ENCODE peak calls at places on chromosomes 4 and X, in six cellular contexts. D is IMR-90, M is neuronal stem cell, T is H9, H is mesenchymal stem cell, W is H1. I is an unnamed sample.

GRCh38 chr4:86015412-86016350 is 344.2 kb downstream of the MAPK10 start:
- DNase-seq in D (no peak), H (no peak), W (no peak), M (no peak), T (no peak), I (peak)

GRCh38 chr4:55553442-55553841 is 6.7 kb upstream of the CLOCK start:
- DNase-seq in H (no peak), D (no peak), W (peak), T (peak), M (no peak), I (no peak)

GRCh38 chrX:68693481-68694410 is 46.3 kb downstream of the STARD8 start:
- DNase-seq in T (peak), D (peak), W (peak), H (peak), M (peak), I (peak)

GRCh38 chrX:40471965-40472648 is 108.7 kb upstream of the ATP6AP2 start:
- DNase-seq in D (peak), M (no peak), T (peak), H (peak), W (peak), I (peak)

GRCh38 chr4:176277162-176277904 is 8.3 kb upstream of the ASB5 start:
- DNase-seq in H (peak), M (peak), T (peak), D (peak), W (no peak), I (peak)

GRCh38 chr4:48779095-48779997 is 733 bp downstream of the FRYL start:
- DNase-seq in M (peak), W (peak), D (peak), T (peak), H (peak), I (peak)

GRCh38 chr4:158964728-158965124 is 138.2 kb upstream of the RAPGEF2 start:
- DNase-seq in W (no peak), M (no peak), T (no peak), H (no peak), D (no peak), I (no peak)

GRCh38 chr4:26412381-26413372 is 77.6 kb downstream of the CCKAR start:
- DNase-seq in H (no peak), T (no peak), M (no peak), W (no peak), D (no peak), I (no peak)

GRCh38 chr4:120263623-120264022 is 197.0 kb upstream of the MAD2L1 start:
- DNase-seq in W (no peak), D (no peak), H (no peak), T (no peak), M (peak), I (no peak)
- H4K91ac ChIP-seq in W (no peak), D (no peak), H (no peak), T (no peak), M (no peak), I (no peak)

DNA sequence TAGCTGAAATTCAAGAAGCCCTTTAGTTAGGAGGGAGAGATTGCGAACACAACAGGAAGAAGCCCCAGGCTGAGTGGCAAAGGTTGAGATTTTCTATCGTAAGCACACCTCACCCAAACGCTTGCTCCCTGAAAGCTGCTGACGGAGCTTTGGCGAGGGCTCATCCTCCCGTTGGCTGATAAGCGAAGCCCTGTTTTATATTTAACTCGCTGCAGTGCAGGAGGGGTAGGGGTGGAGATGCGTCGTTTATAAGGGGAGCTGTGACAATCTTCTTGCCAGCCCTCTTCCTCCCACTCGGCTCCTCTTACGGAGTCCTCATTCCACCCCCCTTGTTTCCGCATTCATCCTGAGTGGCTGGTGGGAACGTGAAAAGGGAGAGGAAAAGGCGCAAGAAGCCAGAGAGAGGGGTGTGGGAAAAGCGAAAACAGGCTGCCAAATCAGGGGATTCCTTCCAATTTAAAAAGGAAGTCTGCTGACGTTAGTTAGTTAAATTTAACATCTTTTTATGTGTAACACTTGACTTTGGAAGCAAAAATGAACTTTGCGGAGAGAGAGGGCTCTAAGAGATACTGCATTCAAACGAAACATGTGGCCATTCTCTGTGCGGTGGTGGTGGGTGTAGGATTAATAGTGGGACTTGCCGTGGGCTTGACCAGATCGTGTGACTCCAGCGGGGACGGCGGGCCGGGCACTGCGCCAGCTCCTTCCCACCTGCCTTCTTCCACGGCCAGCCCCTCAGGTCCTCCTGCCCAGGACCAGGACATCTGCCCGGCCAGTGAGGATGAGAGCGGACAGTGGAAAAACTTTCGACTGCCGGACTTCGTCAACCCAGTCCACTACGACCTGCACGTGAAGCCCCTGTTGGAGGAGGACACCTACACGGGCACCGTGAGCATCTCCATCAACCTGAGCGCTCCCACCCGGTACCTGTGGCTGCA is at the start of gene ENPEP:
- DNase-seq in H (no peak), D (peak), M (no peak), T (peak), W (no peak), I (peak)
- H3K4ac ChIP-seq in H (no peak), D (no peak), M (no peak), T (no peak), W (no peak), I (peak)

GRCh38 chr4:153628796-153629315 is 55.2 kb upstream of the TLR2 start:
- DNase-seq in D (no peak), W (no peak), T (no peak), H (no peak), M (no peak), I (no peak)
- H4K91ac ChIP-seq in D (no peak), W (no peak), T (no peak), H (no peak), M (no peak), I (no peak)

DNA sequence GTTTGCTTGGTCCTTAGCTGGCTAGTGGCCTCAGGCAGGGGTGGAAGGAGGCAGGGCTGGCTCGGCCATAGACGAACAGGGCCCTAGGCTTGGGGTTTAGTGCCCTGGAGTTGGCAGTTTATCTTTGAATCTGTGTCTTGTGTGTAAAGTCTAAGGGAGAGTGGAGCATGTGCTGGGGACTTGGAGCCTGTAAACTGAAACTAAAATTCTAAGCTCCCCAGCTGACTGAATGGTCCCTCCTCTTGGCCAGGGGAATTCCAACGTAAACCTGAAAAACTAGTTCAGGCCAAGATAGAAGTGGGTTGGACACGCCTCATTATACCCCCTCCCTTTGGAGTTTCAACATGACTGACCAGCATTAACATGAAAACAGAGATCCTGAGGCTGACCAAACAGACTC is 46.1 kb upstream of the GPR78 start:
- DNase-seq in D (peak), M (no peak), H (peak), W (peak), T (peak), I (peak)
- H3K4ac ChIP-seq in D (no peak), M (no peak), H (no peak), W (peak), T (peak), I (peak)

I was measured in trophoblast cell.